ENCODE peak calls at places on chromosomes 12 and 14, in six cellular contexts. One of them, this sample, is unnamed.

GRCh38 chr12:89752331-89752730 is 43.7 kb upstream of the ATP2B1 start:
- DNase-seq in mesendoderm: no peak
- DNase-seq in fibroblast of lung: no peak
- DNase-seq in OCI-LY7: peak
- DNase-seq in H9: no peak
- DNase-seq in DND-41: peak
- DNase-seq in this sample: no peak

GRCh38 chr14:106694638-106695393 is 1168.4 kb downstream of the TMEM121 start:
- DNase-seq in mesendoderm: no peak
- DNase-seq in fibroblast of lung: no peak
- DNase-seq in OCI-LY7: no peak
- DNase-seq in H9: no peak
- DNase-seq in DND-41: peak
- DNase-seq in this sample: no peak

GRCh38 chr12:46627686-46628085 is 198.1 kb downstream of the SLC38A4 start:
- DNase-seq in mesendoderm: peak
- DNase-seq in fibroblast of lung: peak
- DNase-seq in OCI-LY7: no peak
- DNase-seq in H9: no peak
- DNase-seq in DND-41: no peak
- DNase-seq in this sample: no peak

GRCh38 chr12:118354903-118355302 is 17.8 kb downstream of the TAOK3 start:
- DNase-seq in mesendoderm: no peak
- DNase-seq in fibroblast of lung: peak
- DNase-seq in OCI-LY7: no peak
- DNase-seq in H9: no peak
- DNase-seq in DND-41: no peak
- DNase-seq in this sample: no peak

GRCh38 chr12:15227004-15227679 is 5.9 kb upstream of the RERG start:
- DNase-seq in mesendoderm: peak
- DNase-seq in fibroblast of lung: peak
- DNase-seq in OCI-LY7: peak
- DNase-seq in H9: peak
- DNase-seq in DND-41: no peak
- DNase-seq in this sample: peak

GRCh38 chr12:59119676-59120075 is 199.4 kb upstream of the LRIG3 start:
- DNase-seq in mesendoderm: no peak
- DNase-seq in fibroblast of lung: peak
- DNase-seq in OCI-LY7: no peak
- DNase-seq in H9: no peak
- DNase-seq in DND-41: no peak
- DNase-seq in this sample: no peak

GRCh38 chr14:92093320-92093719 is 13.1 kb downstream of the ATXN3 start:
- DNase-seq in mesendoderm: peak
- DNase-seq in fibroblast of lung: no peak
- DNase-seq in OCI-LY7: peak
- DNase-seq in H9: no peak
- DNase-seq in DND-41: no peak
- DNase-seq in this sample: peak

GRCh38 chr14:32933623-32933942 is 5.1 kb upstream of the NPAS3 start:
- DNase-seq in mesendoderm: peak
- DNase-seq in fibroblast of lung: peak
- DNase-seq in OCI-LY7: no peak
- DNase-seq in H9: no peak
- DNase-seq in DND-41: no peak
- DNase-seq in this sample: no peak

GRCh38 chr12:100127766-100128508 is 14.7 kb downstream of the BLTP3B start:
- DNase-seq in mesendoderm: no peak
- DNase-seq in fibroblast of lung: peak
- DNase-seq in OCI-LY7: peak
- DNase-seq in H9: no peak
- DNase-seq in DND-41: no peak
- DNase-seq in this sample: no peak

GRCh38 chr12:119578112-119578511 is 15.5 kb upstream of the TMEM233 start:
- DNase-seq in mesendoderm: no peak
- DNase-seq in fibroblast of lung: peak
- DNase-seq in OCI-LY7: no peak
- DNase-seq in H9: no peak
- DNase-seq in DND-41: no peak
- DNase-seq in this sample: no peak

GRCh38 chr12:48135027-48135426 is 15.9 kb downstream of the PFKM start:
- DNase-seq in mesendoderm: no peak
- DNase-seq in fibroblast of lung: no peak
- DNase-seq in OCI-LY7: no peak
- DNase-seq in H9: no peak
- DNase-seq in DND-41: no peak
- DNase-seq in this sample: no peak

GRCh38 chr14:100900837-100901390 is 2.6 kb downstream of the RTL1 start:
- DNase-seq in mesendoderm: peak
- DNase-seq in fibroblast of lung: peak
- DNase-seq in OCI-LY7: peak
- DNase-seq in H9: peak
- DNase-seq in DND-41: peak
- DNase-seq in this sample: peak

GRCh38 chr14:68373847-68374582 is 418.9 kb downstream of the ZFP36L1 start:
- DNase-seq in mesendoderm: no peak
- DNase-seq in fibroblast of lung: no peak
- DNase-seq in OCI-LY7: peak
- DNase-seq in H9: no peak
- DNase-seq in DND-41: no peak
- DNase-seq in this sample: peak

GRCh38 chr14:93903342-93904184 is 23.6 kb upstream of the FAM181A start:
- DNase-seq in mesendoderm: peak
- DNase-seq in fibroblast of lung: no peak
- DNase-seq in OCI-LY7: no peak
- DNase-seq in H9: peak
- DNase-seq in DND-41: no peak
- DNase-seq in this sample: peak

GRCh38 chr14:51165415-51165814 is 70.5 kb upstream of the TRIM9 start:
- DNase-seq in mesendoderm: no peak
- DNase-seq in fibroblast of lung: peak
- DNase-seq in OCI-LY7: no peak
- DNase-seq in H9: no peak
- DNase-seq in DND-41: no peak
- DNase-seq in this sample: no peak

GRCh38 chr12:101050631-101051030 is 159.4 kb downstream of the SLC5A8 start:
- DNase-seq in mesendoderm: no peak
- DNase-seq in fibroblast of lung: peak
- DNase-seq in OCI-LY7: no peak
- DNase-seq in H9: no peak
- DNase-seq in DND-41: no peak
- DNase-seq in this sample: no peak

GRCh38 chr12:53971129-53971528 is 1.8 kb upstream of the HOXC11 start:
- DNase-seq in mesendoderm: no peak
- DNase-seq in fibroblast of lung: no peak
- DNase-seq in OCI-LY7: no peak
- DNase-seq in H9: no peak
- DNase-seq in DND-41: no peak
- DNase-seq in this sample: no peak

GRCh38 chr14:100132903-100133510 is 26.4 kb downstream of the DEGS2 start:
- DNase-seq in mesendoderm: no peak
- DNase-seq in fibroblast of lung: no peak
- DNase-seq in OCI-LY7: no peak
- DNase-seq in H9: no peak
- DNase-seq in DND-41: no peak
- DNase-seq in this sample: no peak

GRCh38 chr12:229441-230191 is 15.7 kb upstream of the SLC6A12 start:
- DNase-seq in mesendoderm: no peak
- DNase-seq in fibroblast of lung: no peak
- DNase-seq in OCI-LY7: no peak
- DNase-seq in H9: peak
- DNase-seq in DND-41: no peak
- DNase-seq in this sample: no peak

GRCh38 chr12:84512751-84513150 is 399.8 kb downstream of the SLC6A15 start:
- DNase-seq in mesendoderm: no peak
- DNase-seq in fibroblast of lung: peak
- DNase-seq in OCI-LY7: no peak
- DNase-seq in H9: no peak
- DNase-seq in DND-41: no peak
- DNase-seq in this sample: no peak

GRCh38 chr14:52729585-52729924 is 411 bp upstream of the STYX start:
- DNase-seq in mesendoderm: no peak
- DNase-seq in fibroblast of lung: no peak
- DNase-seq in OCI-LY7: no peak
- DNase-seq in H9: no peak
- DNase-seq in DND-41: no peak
- DNase-seq in this sample: no peak

GRCh38 chr14:52724360-52724644 is 5.7 kb upstream of the STYX start:
- DNase-seq in mesendoderm: peak
- DNase-seq in fibroblast of lung: no peak
- DNase-seq in OCI-LY7: no peak
- DNase-seq in H9: no peak
- DNase-seq in DND-41: no peak
- DNase-seq in this sample: peak

GRCh38 chr14:52723514-52724359 is 6.2 kb upstream of the STYX start:
- DNase-seq in mesendoderm: no peak
- DNase-seq in fibroblast of lung: no peak
- DNase-seq in OCI-LY7: no peak
- DNase-seq in H9: no peak
- DNase-seq in DND-41: no peak
- DNase-seq in this sample: peak
- H3K4me2 ChIP-seq in mesendoderm: no peak
- H3K4me2 ChIP-seq in fibroblast of lung: no peak
- H3K4me2 ChIP-seq in OCI-LY7: peak
- H3K4me2 ChIP-seq in H9: no peak
- H3K4me2 ChIP-seq in DND-41: no peak
- H3K4me2 ChIP-seq in this sample: peak

GRCh38 chr12:31714406-31715271 is 14.2 kb downstream of the AMN1 start:
- DNase-seq in mesendoderm: no peak
- DNase-seq in fibroblast of lung: no peak
- DNase-seq in OCI-LY7: no peak
- DNase-seq in H9: no peak
- DNase-seq in DND-41: no peak
- DNase-seq in this sample: no peak
- H3K4me2 ChIP-seq in mesendoderm: no peak
- H3K4me2 ChIP-seq in fibroblast of lung: no peak
- H3K4me2 ChIP-seq in OCI-LY7: peak
- H3K4me2 ChIP-seq in H9: no peak
- H3K4me2 ChIP-seq in DND-41: no peak
- H3K4me2 ChIP-seq in this sample: no peak

GRCh38 chr12:92478692-92479091 is 224.1 kb upstream of the PLEKHG7 start:
- DNase-seq in mesendoderm: no peak
- DNase-seq in fibroblast of lung: no peak
- DNase-seq in OCI-LY7: no peak
- DNase-seq in H9: no peak
- DNase-seq in DND-41: no peak
- DNase-seq in this sample: no peak

GRCh38 chr12:92471551-92471950 is 231.2 kb upstream of the PLEKHG7 start:
- DNase-seq in mesendoderm: no peak
- DNase-seq in fibroblast of lung: no peak
- DNase-seq in OCI-LY7: peak
- DNase-seq in H9: no peak
- DNase-seq in DND-41: no peak
- DNase-seq in this sample: no peak

GRCh38 chr12:92472198-92472597 is 230.6 kb upstream of the PLEKHG7 start:
- DNase-seq in mesendoderm: no peak
- DNase-seq in fibroblast of lung: peak
- DNase-seq in OCI-LY7: no peak
- DNase-seq in H9: no peak
- DNase-seq in DND-41: no peak
- DNase-seq in this sample: no peak

GRCh38 chr12:92473564-92473963 is 229.2 kb upstream of the PLEKHG7 start:
- DNase-seq in mesendoderm: no peak
- DNase-seq in fibroblast of lung: no peak
- DNase-seq in OCI-LY7: no peak
- DNase-seq in H9: no peak
- DNase-seq in DND-41: no peak
- DNase-seq in this sample: no peak

GRCh38 chr12:92476844-92477243 is 225.9 kb upstream of the PLEKHG7 start:
- DNase-seq in mesendoderm: no peak
- DNase-seq in fibroblast of lung: no peak
- DNase-seq in OCI-LY7: no peak
- DNase-seq in H9: no peak
- DNase-seq in DND-41: no peak
- DNase-seq in this sample: no peak
- H3K4me2 ChIP-seq in mesendoderm: no peak
- H3K4me2 ChIP-seq in fibroblast of lung: no peak
- H3K4me2 ChIP-seq in OCI-LY7: no peak
- H3K4me2 ChIP-seq in H9: no peak
- H3K4me2 ChIP-seq in DND-41: no peak
- H3K4me2 ChIP-seq in this sample: no peak

GRCh38 chr12:91948504-91948903 is 197.1 kb downstream of the BTG1 start:
- DNase-seq in mesendoderm: no peak
- DNase-seq in fibroblast of lung: no peak
- DNase-seq in OCI-LY7: no peak
- DNase-seq in H9: no peak
- DNase-seq in DND-41: no peak
- DNase-seq in this sample: no peak

GRCh38 chr12:91951571-91951970 is 194.1 kb downstream of the BTG1 start:
- DNase-seq in mesendoderm: no peak
- DNase-seq in fibroblast of lung: peak
- DNase-seq in OCI-LY7: no peak
- DNase-seq in H9: no peak
- DNase-seq in DND-41: no peak
- DNase-seq in this sample: no peak

GRCh38 chr12:91954326-91954725 is 191.3 kb downstream of the BTG1 start:
- DNase-seq in mesendoderm: no peak
- DNase-seq in fibroblast of lung: no peak
- DNase-seq in OCI-LY7: no peak
- DNase-seq in H9: no peak
- DNase-seq in DND-41: no peak
- DNase-seq in this sample: no peak

GRCh38 chr12:91954761-91955160 is 190.9 kb downstream of the BTG1 start:
- DNase-seq in mesendoderm: no peak
- DNase-seq in fibroblast of lung: no peak
- DNase-seq in OCI-LY7: no peak
- DNase-seq in H9: no peak
- DNase-seq in DND-41: no peak
- DNase-seq in this sample: no peak

GRCh38 chr12:91952916-91953315 is 192.7 kb downstream of the BTG1 start:
- DNase-seq in mesendoderm: no peak
- DNase-seq in fibroblast of lung: no peak
- DNase-seq in OCI-LY7: no peak
- DNase-seq in H9: no peak
- DNase-seq in DND-41: no peak
- DNase-seq in this sample: no peak
- H3K4me2 ChIP-seq in mesendoderm: no peak
- H3K4me2 ChIP-seq in fibroblast of lung: no peak
- H3K4me2 ChIP-seq in OCI-LY7: no peak
- H3K4me2 ChIP-seq in H9: no peak
- H3K4me2 ChIP-seq in DND-41: no peak
- H3K4me2 ChIP-seq in this sample: no peak

GRCh38 chr12:98259667-98260066 is 255.7 kb upstream of the TMPO start:
- DNase-seq in mesendoderm: no peak
- DNase-seq in fibroblast of lung: no peak
- DNase-seq in OCI-LY7: peak
- DNase-seq in H9: no peak
- DNase-seq in DND-41: no peak
- DNase-seq in this sample: no peak
- H3K4me2 ChIP-seq in mesendoderm: no peak
- H3K4me2 ChIP-seq in fibroblast of lung: no peak
- H3K4me2 ChIP-seq in OCI-LY7: peak
- H3K4me2 ChIP-seq in H9: no peak
- H3K4me2 ChIP-seq in DND-41: no peak
- H3K4me2 ChIP-seq in this sample: no peak